ENCODE peak calls at places on chromosomes 11 and 22, in eight cellular contexts. U is midbrain, D is B cell, X is sciatic nerve, B is Daoy, C is amygdala, A is mucosa of gallbladder, Z is NCI-H226. H is an unnamed sample.
A peak's percentile ranks its signal among the peaks of the same experiment; 100 is the strongest.

GRCh38 chr11:10923886-10924285 is 66.0 kb upstream of the ZBED5 start:
- DNase-seq in U (no peak), B (no peak), Z (no peak), C (no peak), D (no peak), X (no peak), A (no peak), H (no peak)

GRCh38 chr11:132200303-132200936 is 830.0 kb downstream of the NTM start:
- DNase-seq in D (no peak), A (no peak), C (no peak), X (no peak), B (no peak), U (no peak), Z (no peak), H (no peak)

GRCh38 chr22:40446203-40446602 is 75.8 kb downstream of the SGSM3 start:
- DNase-seq in A (no peak), Z (no peak), D (no peak), X (no peak), C (no peak), B (no peak), U (no peak), H (no peak)

GRCh38 chr11:281486-282161 is 3.4 kb downstream of the NLRP6 start:
- DNase-seq in U (no peak), Z (no peak), X (peak; percentile 51), D (no peak), A (no peak), C (no peak), B (no peak), H (no peak)

GRCh38 chr22:20408891-20409290 is 14.9 kb downstream of the ZNF74 start:
- DNase-seq in A (no peak), U (no peak), Z (no peak), X (no peak), C (no peak), B (no peak), D (no peak), H (no peak)

GRCh38 chr11:108545909-108546501 is 47.6 kb downstream of the EXPH5 start:
- DNase-seq in A (no peak), X (no peak), C (no peak), D (no peak), B (no peak), Z (no peak), U (no peak), H (no peak)

GRCh38 chr22:27704581-27704980 is 97.0 kb downstream of the MN1 start:
- DNase-seq in A (no peak), C (no peak), B (no peak), D (no peak), X (no peak), U (no peak), Z (no peak), H (no peak)

GRCh38 chr22:49278357-49278756 is 549.3 kb downstream of the BRD1 start:
- DNase-seq in C (no peak), U (no peak), B (no peak), X (no peak), D (no peak), A (no peak), Z (no peak), H (no peak)

GRCh38 chr22:38782402-38783094 is 11.4 kb downstream of the DNAL4 start:
- DNase-seq in D (no peak), C (peak; percentile 86), Z (peak; percentile 36), U (no peak), X (no peak), A (no peak), B (peak; percentile 85), H (peak; percentile 90)

GRCh38 chr11:12163181-12163841 is 52.9 kb downstream of the MICAL2 start:
- DNase-seq in Z (peak; percentile 58), C (no peak), D (no peak), X (no peak), U (no peak), B (peak; percentile 86), A (no peak), H (no peak)

GRCh38 chr22:49814856-49815255 is 12.8 kb downstream of the BRD1 start:
- DNase-seq in B (no peak), X (no peak), U (no peak), D (no peak), A (no peak), Z (no peak), C (no peak), H (no peak)

GRCh38 chr22:39128508-39128907 is 24.0 kb downstream of the CBX7 start:
- DNase-seq in C (no peak), B (no peak), D (no peak), Z (no peak), U (no peak), A (no peak), X (no peak), H (no peak)

GRCh38 chr11:86692317-86692716 is 19.9 kb upstream of the ME3 start:
- DNase-seq in B (no peak), D (no peak), C (no peak), A (no peak), U (no peak), Z (peak; percentile 74), X (no peak), H (no peak)

GRCh38 chr11:58152776-58153175 is 27.4 kb upstream of the OR9I1 start:
- DNase-seq in C (no peak), A (no peak), B (no peak), U (no peak), Z (no peak), X (no peak), D (no peak), H (peak; percentile 7)

GRCh38 chr11:8772571-8772970 is 90.0 kb downstream of the RPL27A start:
- DNase-seq in Z (no peak), X (no peak), C (no peak), B (no peak), D (no peak), A (no peak), U (no peak), H (no peak)

GRCh38 chr22:49453816-49454215 is 373.9 kb downstream of the BRD1 start:
- DNase-seq in U (no peak), D (no peak), C (no peak), Z (no peak), A (no peak), X (no peak), B (no peak), H (no peak)

GRCh38 chr22:23530766-23531282 is 49.3 kb downstream of the IGLL1 start:
- DNase-seq in Z (no peak), C (no peak), B (no peak), U (no peak), D (no peak), X (peak; percentile 49), A (no peak), H (no peak)

GRCh38 chr22:39316440-39317083 is 2.9 kb downstream of the RPL3 start:
- DNase-seq in Z (peak; percentile 53), U (peak; percentile 78), A (peak; percentile 79), X (peak; percentile 88), C (peak; percentile 42), D (peak; percentile 80), B (peak; percentile 86), H (peak; percentile 91)

GRCh38 chr11:61803889-61804647 is 11.4 kb downstream of the FEN1 start:
- DNase-seq in A (no peak), B (no peak), C (no peak), D (no peak), Z (no peak), U (no peak), X (no peak), H (no peak)

GRCh38 chr11:121153472-121153871 is 52.4 kb downstream of the TECTA start:
- DNase-seq in U (no peak), A (no peak), D (no peak), B (no peak), C (no peak), X (no peak), Z (no peak), H (no peak)

GRCh38 chr11:1111545-1112212 is 37.0 kb downstream of the MUC2 start:
- DNase-seq in X (no peak), D (no peak), B (no peak), Z (no peak), C (no peak), A (no peak), U (no peak), H (no peak)

GRCh38 chr11:124402326-124402922 is 3.6 kb upstream of the OR8B3 start:
- DNase-seq in A (peak; percentile 53), Z (peak; percentile 43), C (peak; percentile 19), D (peak; percentile 65), B (peak; percentile 70), U (peak; percentile 19), X (peak; percentile 65), H (peak; percentile 89)

GRCh38 chr11:14764899-14765527 is 121.4 kb downstream of the PDE3B start:
- DNase-seq in C (no peak), X (no peak), Z (peak; percentile 17), D (peak; percentile 59), B (peak; percentile 66), U (no peak), A (no peak), H (no peak)

GRCh38 chr11:727859-728748 is 19.2 kb upstream of the TALDO1 start:
- DNase-seq in A (peak; percentile 73), X (peak; percentile 91), D (peak; percentile 88), Z (peak; percentile 93), U (peak; percentile 71), C (peak; percentile 41), B (peak; percentile 94), H (peak; percentile 55)

GRCh38 chr11:43557553-43558031 is 122.9 kb upstream of the HSD17B12 start:
- DNase-seq in Z (no peak), X (no peak), A (no peak), C (no peak), U (no peak), B (no peak), D (no peak), H (peak; percentile 56)

GRCh38 chr11:57155838-57156583 is 25.7 kb upstream of the LRRC55 start:
- DNase-seq in Z (no peak), U (no peak), D (no peak), C (no peak), B (no peak), A (peak; percentile 16), X (no peak), H (no peak)

GRCh38 chr11:28346721-28347120 is 238.5 kb downstream of the METTL15 start:
- DNase-seq in A (no peak), D (no peak), X (no peak), B (no peak), C (no peak), U (no peak), Z (peak; percentile 8), H (no peak)

H was measured in A673.